ENCODE peak calls at places on chromosomes 6 and 20, in six cellular contexts. K is NCI-H460; P is stimulated activated CD4-positive, alpha-beta T cell treated with anti-CD3 and anti-CD28 coated beads, Interleukin-1b, Interleukin-23, amount 100 ng/mL, for 1 hour; R is cardiac muscle cell; I is DMS153; O is bronchial epithelial cell. X is an unnamed sample.

GRCh38 chr6:45722876-45723275 is 292.8 kb downstream of the CLIC5 start:
- DNase-seq in K (no peak), P (no peak), R (no peak), I (no peak), O (peak; percentile 64), X (no peak)

GRCh38 chr6:42404494-42404893 is 47.2 kb downstream of the TRERF1 start:
- DNase-seq in K (peak; percentile 27), P (no peak), R (peak; percentile 51), I (no peak), O (peak; percentile 90), X (no peak)

GRCh38 chr20:32017711-32018251 is 7.5 kb downstream of the CCM2L start:
- DNase-seq in K (no peak), P (peak; percentile 5), R (no peak), I (peak; percentile 86), O (peak; percentile 39), X (peak; percentile 47)

GRCh38 chr6:111456208-111456607 is 26.8 kb downstream of the REV3L start:
- DNase-seq in K (no peak), P (no peak), R (peak; percentile 45), I (no peak), O (no peak), X (no peak)

GRCh38 chr20:33110147-33110825 is 30.8 kb downstream of the BPIFB4 start:
- DNase-seq in K (no peak), P (no peak), R (no peak), I (no peak), O (no peak), X (no peak)

GRCh38 chr20:4326194-4327065 is 311.1 kb upstream of the RNF24 start:
- DNase-seq in K (no peak), P (no peak), R (no peak), I (no peak), O (peak; percentile 92), X (no peak)

GRCh38 chr6:12030993-12031550 is 19.0 kb downstream of the HIVEP1 start:
- DNase-seq in K (no peak), P (no peak), R (no peak), I (no peak), O (peak; percentile 27), X (no peak)

GRCh38 chr6:13159295-13159694 is 169.0 kb downstream of the TBC1D7 start:
- DNase-seq in K (no peak), P (no peak), R (peak; percentile 15), I (no peak), O (no peak), X (no peak)

GRCh38 chr20:9093203-9093962 is 24.5 kb downstream of the PLCB4 start:
- DNase-seq in K (no peak), P (no peak), R (no peak), I (no peak), O (no peak), X (no peak)

GRCh38 chr6:21360353-21360752 is 233.2 kb upstream of the SOX4 start:
- DNase-seq in K (no peak), P (no peak), R (no peak), I (no peak), O (peak; percentile 39), X (no peak)

GRCh38 chr6:146429831-146430230 is 113.8 kb upstream of the RAB32 start:
- DNase-seq in K (no peak), P (no peak), R (no peak), I (no peak), O (no peak), X (no peak)

GRCh38 chr6:1686117-1687098 is 76.7 kb downstream of the FOXC1 start:
- DNase-seq in K (no peak), P (no peak), R (peak; percentile 92), I (peak; percentile 30), O (peak; percentile 98), X (no peak)

GRCh38 chr6:108555399-108556052 is 5.2 kb upstream of the FOXO3 start:
- DNase-seq in K (no peak), P (no peak), R (no peak), I (no peak), O (peak; percentile 83), X (no peak)

GRCh38 chr20:10218536-10219451 is at the start of gene SNAP25:
- DNase-seq in K (peak; percentile 77), P (no peak), R (peak; percentile 96), I (peak; percentile 90), O (peak; percentile 65), X (no peak)

GRCh38 chr20:53298900-53299299 is 294.7 kb downstream of the ZNF217 start:
- DNase-seq in K (no peak), P (no peak), R (no peak), I (no peak), O (no peak), X (no peak)

GRCh38 chr20:40953856-40954255 is 74.8 kb upstream of the TOP1 start:
- DNase-seq in K (no peak), P (no peak), R (no peak), I (no peak), O (no peak), X (no peak)

GRCh38 chr20:60006261-60006660 is 48.0 kb downstream of the CDH26 start:
- DNase-seq in K (no peak), P (no peak), R (no peak), I (no peak), O (no peak), X (no peak)

GRCh38 chr20:59933296-59933848 is at the start of gene SYCP2:
- DNase-seq in K (no peak), P (no peak), R (peak; percentile 49), I (no peak), O (no peak), X (no peak)

GRCh38 chr6:132843316-132844040 is 29.1 kb downstream of the RPS12 start:
- DNase-seq in K (no peak), P (no peak), R (no peak), I (no peak), O (no peak), X (no peak)

GRCh38 chr6:27139753-27140522 is 107.6 kb upstream of the PRSS16 start:
- DNase-seq in K (no peak), P (no peak), R (peak; percentile 30), I (no peak), O (no peak), X (no peak)

GRCh38 chr6:72619883-72620696 is 1.8 kb upstream of the KCNQ5 start:
- DNase-seq in K (no peak), P (no peak), R (peak; percentile 51), I (peak; percentile 43), O (no peak), X (no peak)

GRCh38 chr6:118776607-118777549 is 117.1 kb upstream of the ASF1A start:
- DNase-seq in K (peak; percentile 73), P (peak; percentile 34), R (peak; percentile 83), I (peak; percentile 59), O (peak; percentile 70), X (peak; percentile 34)

GRCh38 chr20:5797843-5798462 is 47.8 kb downstream of the SHLD1 start:
- DNase-seq in K (no peak), P (no peak), R (no peak), I (no peak), O (no peak), X (no peak)

GRCh38 chr6:14713008-14713452 is 532.8 kb upstream of the JARID2 start:
- DNase-seq in K (no peak), P (no peak), R (peak; percentile 87), I (no peak), O (peak; percentile 89), X (no peak)

GRCh38 chr6:132964868-132965382 is 150.6 kb downstream of the RPS12 start:
- DNase-seq in K (no peak), P (no peak), R (no peak), I (peak; percentile 19), O (no peak), X (no peak)

GRCh38 chr20:56826971-56827645 is 198.0 kb downstream of the TFAP2C start:
- DNase-seq in K (no peak), P (no peak), R (peak; percentile 58), I (no peak), O (peak; percentile 91), X (no peak)